ENCODE peak calls at places on chromosome X, in five cellular contexts. U is lower lobe of right lung, R is psoas muscle, P is uterus, T is upper lobe of left lung. V is an unnamed sample.

GRCh38 chrX:105018865-105019264 is 201.6 kb downstream of the TEX13A start:
- DNase-seq in P (no peak), T (no peak), U (no peak), R (no peak), V (no peak)

GRCh38 chrX:82945332-82945731 is 562.8 kb upstream of the POU3F4 start:
- DNase-seq in U (no peak), P (no peak), R (no peak), T (no peak), V (no peak)

GRCh38 chrX:69140837-69141236 is 24.4 kb downstream of the PJA1 start:
- DNase-seq in T (no peak), P (no peak), R (no peak), U (no peak), V (no peak)

GRCh38 chrX:41384041-41384705 is 50.2 kb downstream of the DDX3X start:
- DNase-seq in U (peak; percentile 88), R (peak; percentile 72), T (no peak), P (peak; percentile 56), V (peak; percentile 7)

GRCh38 chrX:39854772-39855747 is 242.7 kb downstream of the BCOR start:
- DNase-seq in T (no peak), P (no peak), U (no peak), R (no peak), V (no peak)

GRCh38 chrX:108070891-108071290 is 20.5 kb downstream of the PSMD10 start:
- DNase-seq in U (no peak), R (no peak), P (no peak), T (no peak), V (no peak)

GRCh38 chrX:13099121-13099520 is 54.7 kb upstream of the FAM9C start:
- DNase-seq in P (no peak), T (no peak), U (no peak), R (no peak), V (no peak)

GRCh38 chrX:120727503-120727902 is 97.6 kb upstream of the C1GALT1C1 start:
- DNase-seq in T (no peak), R (no peak), P (no peak), U (no peak), V (no peak)

GRCh38 chrX:12308420-12308819 is 170.1 kb downstream of the FRMPD4 start:
- DNase-seq in T (no peak), R (no peak), P (no peak), U (no peak), V (no peak)

GRCh38 chrX:101787934-101788333 is 128.3 kb upstream of the ARMCX2 start:
- DNase-seq in T (no peak), P (no peak), R (no peak), U (no peak), V (no peak)

GRCh38 chrX:141278306-141278705 is 36.0 kb upstream of the SPANXC start:
- DNase-seq in P (no peak), T (no peak), R (no peak), U (no peak), V (no peak)

GRCh38 chrX:66632986-66633385 is 5.9 kb downstream of the EDA2R start:
- DNase-seq in P (no peak), T (no peak), R (no peak), U (no peak), V (no peak)

GRCh38 chrX:25968920-25969319 is 169.2 kb upstream of the MAGEB18 start:
- DNase-seq in P (no peak), T (no peak), U (no peak), R (no peak), V (no peak)

GRCh38 chrX:70755850-70756249 is 152.7 kb downstream of the TEX11 start:
- DNase-seq in R (no peak), T (peak; percentile 13), U (no peak), P (no peak), V (no peak)

GRCh38 chrX:7574325-7574724 is 268.6 kb upstream of the VCX start:
- DNase-seq in U (no peak), T (no peak), P (no peak), R (no peak), V (no peak)

GRCh38 chrX:101057095-101057714 is 5.3 kb upstream of the TRMT2B start:
- DNase-seq in P (no peak), U (no peak), R (no peak), T (no peak), V (no peak)

GRCh38 chrX:70039758-70040157 is 10.0 kb downstream of the AWAT2 start:
- DNase-seq in U (no peak), T (no peak), P (no peak), R (no peak), V (no peak)

GRCh38 chrX:54995621-54996020 is 1.6 kb upstream of the PFKFB1 start:
- DNase-seq in R (no peak), P (no peak), T (no peak), U (no peak), V (no peak)

GRCh38 chrX:54999717-55000598 is at the start of gene APEX2:
- DNase-seq in R (peak; percentile 95), P (peak; percentile 86), T (peak; percentile 97), U (peak; percentile 95), V (peak; percentile 81)

GRCh38 chrX:54994668-54995452 is 872 bp upstream of the PFKFB1 start:
- DNase-seq in U (no peak), T (no peak), R (peak; percentile 60), P (no peak), V (peak; percentile 84)

GRCh38 chrX:54992911-54993622 is 921 bp downstream of the PFKFB1 start:
- DNase-seq in R (no peak), P (no peak), U (no peak), T (no peak), V (peak; percentile 73)

GRCh38 chrX:54994099-54994498 is at the start of gene PFKFB1:
- DNase-seq in T (no peak), R (no peak), U (no peak), P (no peak), V (no peak)
- H3K4me1 ChIP-seq in T (no peaks in the 10 kb centered on the region), R (no peaks in the 10 kb centered on the region), U (no peaks in the 10 kb centered on the region), P (no peaks in the 10 kb centered on the region), V (peaks cover 22% of the 10 kb centered on the region)

DNA sequence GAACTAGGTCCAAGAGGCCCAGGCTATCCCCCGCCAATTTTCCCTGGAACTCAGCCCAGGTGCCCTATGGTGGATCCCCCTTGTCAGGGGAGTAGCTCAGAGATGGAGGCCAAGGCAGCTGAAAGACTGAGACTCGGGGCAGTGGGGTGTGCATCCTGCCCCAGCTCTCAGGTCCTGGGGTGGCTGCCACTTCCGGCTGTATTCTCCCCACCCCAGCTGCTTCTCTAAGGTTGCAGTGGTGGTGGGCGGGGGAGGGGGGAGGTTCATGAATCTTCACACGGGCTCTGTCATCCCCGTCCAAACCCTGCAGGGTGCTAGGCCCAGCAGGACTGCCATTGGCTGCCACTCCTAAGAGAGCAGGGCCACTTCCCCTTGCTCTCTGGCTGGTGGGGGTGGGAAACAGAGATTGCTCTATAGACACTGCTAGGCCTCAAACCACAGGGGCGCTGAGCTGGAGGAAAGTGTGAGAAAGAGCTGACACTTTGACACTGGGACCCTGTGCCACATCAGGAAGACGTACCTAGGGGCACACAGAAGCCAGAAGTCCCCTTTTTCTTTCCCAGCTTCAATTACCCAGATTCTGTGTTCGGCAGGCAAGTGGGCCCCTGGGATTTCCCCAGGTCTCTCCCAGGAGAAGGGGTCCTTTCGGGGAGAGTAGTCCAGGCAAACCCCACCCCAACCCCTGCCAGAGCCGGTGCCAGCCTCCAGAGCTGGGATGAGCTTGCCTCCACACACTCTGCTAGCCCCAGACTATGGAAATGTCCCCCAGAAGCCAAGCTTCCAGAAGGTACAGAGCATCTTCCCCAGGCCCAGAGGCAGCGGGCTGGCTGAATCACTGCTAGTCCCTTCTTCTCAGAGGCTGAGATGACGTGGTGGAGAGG is 1.6 kb downstream of the SASH3 start:
- DNase-seq in U (peak; percentile 79), R (peak; percentile 58), T (no peak), P (no peak), V (peak; percentile 7)
- H3K4me1 ChIP-seq in U (no peaks in the 10 kb centered on the region), R (no peaks in the 10 kb centered on the region), T (peaks cover 15% of the 10 kb centered on the region), P (no peaks in the 10 kb centered on the region), V (no peaks in the 10 kb centered on the region)

GRCh38 chrX:110276778-110277177 is 41.1 kb downstream of the AMMECR1 start:
- DNase-seq in U (no peak), P (no peak), T (no peak), R (no peak), V (no peak)
- H3K4me1 ChIP-seq in U (peaks cover 6% of the 10 kb centered on the region), P (no peaks in the 10 kb centered on the region), T (no peaks in the 10 kb centered on the region), R (no peaks in the 10 kb centered on the region), V (no peaks in the 10 kb centered on the region)

GRCh38 chrX:48938721-48939416 is 18.5 kb downstream of the OTUD5 start:
- DNase-seq in T (no peak), U (no peak), R (no peak), P (no peak), V (no peak)
- H3K4me1 ChIP-seq in T (peaks cover 45% of the 10 kb centered on the region), U (peaks cover 34% of the 10 kb centered on the region), R (peaks cover 6% of the 10 kb centered on the region), P (no peaks in the 10 kb centered on the region), V (no peaks in the 10 kb centered on the region)

GRCh38 chrX:154363706-154364439 is 10.6 kb downstream of the FLNA start:
- DNase-seq in U (no peak), P (no peak), T (peak; percentile 38), R (no peak), V (no peak)

GRCh38 chrX:154366666-154367055 is 7.8 kb downstream of the FLNA start:
- DNase-seq in R (peak; percentile 64), P (no peak), U (no peak), T (peak; percentile 39), V (no peak)

GRCh38 chrX:154367474-154368308 is 6.7 kb downstream of the FLNA start:
- DNase-seq in T (peak; percentile 52), R (no peak), P (no peak), U (no peak), V (no peak)

GRCh38 chrX:154365052-154365600 is 9.3 kb downstream of the FLNA start:
- DNase-seq in T (peak; percentile 54), R (no peak), U (no peak), P (no peak), V (no peak)

DNA sequence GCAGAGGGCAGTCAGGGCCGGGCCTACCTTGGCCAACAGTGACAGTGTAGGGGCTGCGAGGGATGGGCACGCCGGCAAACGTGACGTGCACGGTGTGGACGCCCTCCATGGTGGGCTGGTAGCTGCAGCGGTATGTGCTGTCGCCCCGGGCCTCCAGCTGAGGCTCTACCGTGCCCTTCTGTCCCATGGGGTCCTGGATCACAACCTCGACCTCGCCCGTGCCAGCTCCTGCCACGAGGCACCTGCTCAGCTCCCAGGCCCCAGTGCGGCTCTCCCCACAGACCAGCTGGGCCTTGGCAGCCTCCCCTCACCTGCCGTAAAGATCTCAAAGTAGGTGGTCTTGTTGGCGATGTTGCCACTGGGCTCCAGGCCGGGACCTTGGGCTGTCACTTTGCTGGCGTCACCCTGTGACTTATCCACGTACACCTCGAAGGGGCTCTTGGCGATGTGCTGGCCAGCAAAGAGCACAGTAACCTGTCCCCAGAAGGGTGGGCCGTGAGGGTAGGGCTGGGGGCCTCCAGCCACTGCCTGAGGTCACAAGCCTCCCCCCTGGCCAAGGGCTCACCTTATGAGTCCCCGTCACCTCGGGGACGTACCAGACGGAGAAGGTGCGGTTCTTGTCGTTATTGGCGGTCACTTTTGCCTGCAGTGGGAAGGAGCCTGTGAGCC is 8.3 kb downstream of the FLNA start:
- DNase-seq in T (peak; percentile 51), R (no peak), P (no peak), U (no peak), V (no peak)
- H3K4me1 ChIP-seq in T (peaks cover 31% of the 10 kb centered on the region), R (peaks cover 3% of the 10 kb centered on the region), P (no peaks in the 10 kb centered on the region), U (peaks cover 29% of the 10 kb centered on the region), V (peaks cover 10% of the 10 kb centered on the region)